ENCODE peak calls at places on chromosomes 2 and 18, in four cellular contexts. G is PC-3, Q is PC-9, X is bronchial epithelial cell. V is an unnamed sample.

GRCh38 chr2:22855761-22856184 is 529.2 kb upstream of the KLHL29 start:
- DNase-seq in G (no peak), Q (no peak), X (no peak), V (no peak)

GRCh38 chr2:100964222-100964621 is 37.9 kb upstream of the RPL31 start:
- DNase-seq in G (no peak), Q (no peak), X (no peak), V (no peak)

GRCh38 chr18:59837586-59837985 is 62.2 kb upstream of the PMAIP1 start:
- DNase-seq in G (peak; percentile 88), Q (peak; percentile 62), X (peak; percentile 71), V (peak; percentile 14)

GRCh38 chr18:76416935-76417334 is 78.1 kb downstream of the ZNF516 start:
- DNase-seq in G (no peak), Q (no peak), X (no peak), V (no peak)

GRCh38 chr2:173963323-173963816 is 1.8 kb downstream of the SP3 start:
- DNase-seq in G (peak; percentile 63), Q (peak; percentile 78), X (peak; percentile 67), V (no peak)

GRCh38 chr2:1744151-1744445 is 217 bp downstream of the PXDN start:
- DNase-seq in G (no peak), Q (no peak), X (no peak), V (no peak)

GRCh38 chr18:45059695-45060094 is 379.0 kb downstream of the SETBP1 start:
- DNase-seq in G (peak; percentile 71), Q (peak; percentile 56), X (peak; percentile 90), V (peak; percentile 6)

GRCh38 chr18:48926420-48926857 is 24.3 kb downstream of the SMAD7 start:
- DNase-seq in G (no peak), Q (no peak), X (no peak), V (no peak)

GRCh38 chr2:10385933-10386773 is 62.0 kb downstream of the ODC1 start:
- DNase-seq in G (peak; percentile 83), Q (no peak), X (peak; percentile 54), V (peak; percentile 63)

GRCh38 chr2:103660523-103660922 is 898.7 kb downstream of the TMEM182 start:
- DNase-seq in G (no peak), Q (no peak), X (no peak), V (no peak)

GRCh38 chr2:235811446-235812184 is 317.8 kb downstream of the AGAP1 start:
- DNase-seq in G (no peak), Q (no peak), X (no peak), V (no peak)
- H3K36me3 ChIP-seq in G (peaks cover 9% of the 10 kb centered on the region), Q (peaks cover 8% of the 10 kb centered on the region), X (peaks cover 5% of the 10 kb centered on the region), V (no peaks in the 10 kb centered on the region)

GRCh38 chr2:17759805-17760204 is 5.9 kb downstream of the GEN1 start:
- DNase-seq in G (no peak), Q (no peak), X (no peak), V (no peak)
- H3K36me3 ChIP-seq in G (peaks cover 18% of the 10 kb centered on the region), Q (peaks cover 20% of the 10 kb centered on the region), X (no peaks in the 10 kb centered on the region), V (peaks cover 16% of the 10 kb centered on the region)

DNA sequence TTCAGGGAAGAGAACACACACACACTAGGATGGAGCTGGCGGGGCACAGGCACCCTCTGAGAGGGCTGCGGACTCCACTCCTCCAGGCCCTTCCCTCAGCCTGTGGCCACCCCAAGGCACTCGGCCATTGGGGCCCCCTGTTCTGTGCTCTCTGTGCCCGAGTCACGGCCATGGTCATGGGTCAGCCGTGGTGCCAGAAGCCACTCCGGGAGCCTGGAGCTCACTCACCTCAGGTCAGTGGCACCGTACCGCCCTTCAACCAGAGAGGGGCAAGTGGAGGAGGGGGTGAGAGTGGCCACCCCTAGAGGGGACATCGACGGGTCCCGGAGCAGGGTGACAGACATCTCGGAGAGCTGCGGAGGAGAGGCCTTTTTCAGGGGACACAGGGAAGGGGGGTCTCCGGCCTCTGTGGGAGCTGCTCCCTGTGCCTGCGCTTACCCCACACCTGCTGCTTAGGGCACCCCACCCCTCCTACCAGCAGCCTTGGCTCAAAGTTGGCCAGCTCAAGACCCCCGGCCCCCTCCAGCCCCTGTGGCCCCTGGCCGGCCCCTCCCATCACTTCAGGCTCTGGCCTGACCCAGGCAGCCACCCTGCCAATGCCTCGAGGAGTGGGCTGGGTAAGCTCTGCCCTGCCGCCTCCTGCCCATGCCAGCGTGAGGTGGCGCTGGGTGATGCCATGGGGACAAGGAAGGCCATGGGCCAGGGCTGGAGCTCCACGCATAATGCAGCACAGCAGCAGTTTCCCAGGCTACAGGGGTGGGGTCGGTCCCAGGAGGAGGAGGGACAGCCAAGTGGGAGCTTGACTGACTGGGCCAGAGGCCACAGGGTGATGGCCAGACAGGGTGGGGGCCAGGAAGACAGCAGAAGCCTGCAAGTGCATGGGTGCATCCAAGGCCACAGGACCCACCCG is 29.3 kb downstream of the AQP12A start:
- DNase-seq in G (no peak), Q (no peak), X (no peak), V (no peak)
- H3K36me3 ChIP-seq in G (no peaks in the 10 kb centered on the region), Q (no peaks in the 10 kb centered on the region), X (no peaks in the 10 kb centered on the region), V (no peaks in the 10 kb centered on the region)

GRCh38 chr2:112692914-112693313 is 27.9 kb upstream of the NT5DC4 start:
- DNase-seq in G (no peak), Q (peak; percentile 41), X (peak; percentile 77), V (peak; percentile 58)
- H3K36me3 ChIP-seq in G (no peaks in the 10 kb centered on the region), Q (no peaks in the 10 kb centered on the region), X (no peaks in the 10 kb centered on the region), V (no peaks in the 10 kb centered on the region)

GRCh38 chr2:218252509-218253247 is 8.1 kb upstream of the GPBAR1 start:
- DNase-seq in G (no peak), Q (no peak), X (no peak), V (peak; percentile 26)

GRCh38 chr2:218256612-218257350 is 4.0 kb upstream of the GPBAR1 start:
- DNase-seq in G (no peak), Q (no peak), X (no peak), V (no peak)

GRCh38 chr2:218259099-218259921 is 1.5 kb upstream of the GPBAR1 start:
- DNase-seq in G (no peak), Q (no peak), X (peak; percentile 50), V (no peak)

GRCh38 chr2:218257390-218257981 is 3.3 kb upstream of the GPBAR1 start:
- DNase-seq in G (peak; percentile 45), Q (no peak), X (peak; percentile 36), V (no peak)

DNA sequence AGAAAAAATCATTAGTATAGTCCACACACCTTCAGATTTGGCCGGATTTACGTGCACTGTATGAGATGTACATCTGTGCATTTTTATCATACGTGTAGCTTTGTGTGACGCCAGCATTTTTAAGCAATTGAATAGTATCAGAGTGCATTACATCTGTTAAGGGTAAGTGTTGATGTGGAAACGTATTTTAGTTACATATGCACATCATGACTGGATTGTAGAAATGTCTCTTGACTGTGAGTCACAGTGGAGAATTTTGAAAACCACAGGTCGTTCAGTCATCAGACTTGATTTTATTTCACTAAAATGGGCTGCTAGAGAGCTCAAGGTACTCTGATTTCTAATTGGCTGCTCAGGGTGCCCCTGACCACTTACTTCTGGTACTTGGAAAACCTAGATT is 5.4 kb upstream of the GPBAR1 start:
- DNase-seq in G (no peak), Q (no peak), X (peak; percentile 36), V (no peak)
- H3K36me3 ChIP-seq in G (peaks cover 41% of the 10 kb centered on the region), Q (peaks cover 10% of the 10 kb centered on the region), X (peaks cover 23% of the 10 kb centered on the region), V (peaks cover 49% of the 10 kb centered on the region)

DNA sequence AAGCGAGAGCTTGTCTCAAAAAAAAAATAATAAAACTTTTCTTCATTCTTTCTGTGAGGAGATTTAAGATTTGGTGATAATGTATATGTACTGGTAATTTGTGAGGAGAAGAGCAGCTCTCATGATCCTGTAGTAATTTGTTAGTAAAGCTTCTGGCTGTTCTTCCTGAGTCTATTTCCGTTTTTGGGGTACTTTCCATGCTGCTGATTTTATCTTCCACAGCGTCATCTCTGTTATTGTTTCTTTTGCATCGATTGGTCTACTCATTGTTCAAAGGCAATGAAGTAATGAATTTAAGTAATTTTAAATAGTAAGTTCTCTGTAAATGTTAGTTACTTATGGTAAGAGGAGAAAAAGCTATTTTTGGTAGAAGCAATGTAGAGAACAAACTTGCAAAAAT is 12.0 kb downstream of the NDUFAF7 start:
- DNase-seq in G (no peak), Q (no peak), X (no peak), V (no peak)
- H3K36me3 ChIP-seq in G (peaks cover 53% of the 10 kb centered on the region), Q (peaks cover 30% of the 10 kb centered on the region), X (peaks cover 6% of the 10 kb centered on the region), V (peaks cover 67% of the 10 kb centered on the region)

DNA sequence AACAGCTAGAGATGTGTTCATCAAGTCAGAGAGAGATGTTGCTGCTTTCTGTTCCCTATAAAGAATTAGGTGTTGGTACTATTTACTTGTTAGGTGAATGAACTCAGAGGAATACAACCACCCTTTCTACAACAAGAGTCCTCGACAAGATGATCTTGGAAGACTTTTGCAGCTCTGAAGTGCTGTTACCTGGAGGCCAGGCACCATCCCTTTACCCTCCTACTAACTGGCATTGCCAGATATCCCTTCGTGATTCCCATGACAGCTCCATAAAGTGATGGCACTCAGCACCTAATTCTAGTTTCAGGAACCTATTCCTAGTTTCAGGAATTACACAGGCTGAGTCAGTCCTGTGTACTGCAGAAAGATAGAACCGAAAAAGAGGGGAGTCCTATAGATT is 9.9 kb downstream of the ARPC2 start:
- DNase-seq in G (no peak), Q (no peak), X (no peak), V (no peak)
- H3K36me3 ChIP-seq in G (peaks cover 50% of the 10 kb centered on the region), Q (peaks cover 69% of the 10 kb centered on the region), X (peaks cover 20% of the 10 kb centered on the region), V (peaks cover 80% of the 10 kb centered on the region)

GRCh38 chr2:15608392-15608761 is 16.7 kb downstream of the DDX1 start:
- DNase-seq in G (no peak), Q (no peak), X (no peak), V (no peak)
- H3K36me3 ChIP-seq in G (peaks cover 71% of the 10 kb centered on the region), Q (peaks cover 57% of the 10 kb centered on the region), X (peaks cover 11% of the 10 kb centered on the region), V (peaks cover 69% of the 10 kb centered on the region)

V was measured in MG63.